ENCODE peak calls at places on chromosomes 7 and 10, in seven cellular contexts. One of them, this sample, is unnamed.

GRCh38 chr10:33335550-33335799 is 1.0 kb upstream of the NRP1 start:
- DNase-seq in IMR-90: no peak
- DNase-seq in right lobe of liver: no peak
- DNase-seq in hepatocyte: no peak
- DNase-seq in fibroblast of lung: no peak
- DNase-seq in brain microvascular endothelial cell: no peak
- DNase-seq in astrocyte: no peak
- DNase-seq in this sample: no peak

GRCh38 chr7:38781991-38782390 is 127.0 kb downstream of the VPS41 start:
- DNase-seq in right lobe of liver: no peak
- DNase-seq in astrocyte: no peak
- DNase-seq in IMR-90: no peak
- DNase-seq in hepatocyte: no peak
- DNase-seq in brain microvascular endothelial cell: no peak
- DNase-seq in fibroblast of lung: no peak
- DNase-seq in this sample: no peak

GRCh38 chr7:32536585-32536984 is 41.3 kb downstream of the AVL9 start:
- DNase-seq in fibroblast of lung: peak; percentile 74
- DNase-seq in right lobe of liver: no peak
- DNase-seq in brain microvascular endothelial cell: peak; percentile 49
- DNase-seq in astrocyte: peak; percentile 78
- DNase-seq in IMR-90: peak; percentile 82
- DNase-seq in hepatocyte: no peak
- DNase-seq in this sample: no peak

GRCh38 chr10:111598433-111599059 is 521.7 kb downstream of the ADRA2A start:
- DNase-seq in hepatocyte: peak; percentile 88
- DNase-seq in right lobe of liver: peak; percentile 66
- DNase-seq in astrocyte: peak; percentile 17
- DNase-seq in fibroblast of lung: peak; percentile 33
- DNase-seq in brain microvascular endothelial cell: peak; percentile 60
- DNase-seq in IMR-90: peak; percentile 31
- DNase-seq in this sample: no peak

GRCh38 chr7:23347682-23348180 is 48.6 kb downstream of the MALSU1 start:
- DNase-seq in right lobe of liver: no peak
- DNase-seq in brain microvascular endothelial cell: peak; percentile 74
- DNase-seq in IMR-90: peak; percentile 91
- DNase-seq in hepatocyte: no peak
- DNase-seq in fibroblast of lung: peak; percentile 89
- DNase-seq in astrocyte: peak; percentile 85
- DNase-seq in this sample: no peak

GRCh38 chr10:34079702-34080484 is 735.2 kb downstream of the PARD3 start:
- DNase-seq in fibroblast of lung: no peak
- DNase-seq in IMR-90: no peak
- DNase-seq in hepatocyte: no peak
- DNase-seq in brain microvascular endothelial cell: no peak
- DNase-seq in right lobe of liver: no peak
- DNase-seq in astrocyte: no peak
- DNase-seq in this sample: no peak

GRCh38 chr7:29955799-29956476 is 33.7 kb downstream of the SCRN1 start:
- DNase-seq in right lobe of liver: no peak
- DNase-seq in brain microvascular endothelial cell: no peak
- DNase-seq in astrocyte: no peak
- DNase-seq in hepatocyte: no peak
- DNase-seq in fibroblast of lung: no peak
- DNase-seq in IMR-90: no peak
- DNase-seq in this sample: no peak

GRCh38 chr10:128063736-128064614 is 62.2 kb downstream of the MKI67 start:
- DNase-seq in right lobe of liver: peak; percentile 52
- DNase-seq in brain microvascular endothelial cell: no peak
- DNase-seq in fibroblast of lung: no peak
- DNase-seq in hepatocyte: no peak
- DNase-seq in astrocyte: no peak
- DNase-seq in IMR-90: no peak
- DNase-seq in this sample: peak; percentile 60

GRCh38 chr10:114304017-114304565 is 65.0 kb downstream of the VWA2 start:
- DNase-seq in hepatocyte: peak; percentile 90
- DNase-seq in fibroblast of lung: peak; percentile 91
- DNase-seq in IMR-90: peak; percentile 88
- DNase-seq in brain microvascular endothelial cell: peak; percentile 94
- DNase-seq in right lobe of liver: peak; percentile 79
- DNase-seq in astrocyte: peak; percentile 94
- DNase-seq in this sample: peak; percentile 85

GRCh38 chr10:124595143-124595883 is 133.7 kb downstream of the LHPP start:
- DNase-seq in astrocyte: no peak
- DNase-seq in brain microvascular endothelial cell: no peak
- DNase-seq in fibroblast of lung: no peak
- DNase-seq in IMR-90: no peak
- DNase-seq in right lobe of liver: no peak
- DNase-seq in hepatocyte: no peak
- DNase-seq in this sample: peak; percentile 65

GRCh38 chr10:100969175-100970075 is at the start of gene SEMA4G:
- DNase-seq in brain microvascular endothelial cell: peak; percentile 16
- DNase-seq in right lobe of liver: peak; percentile 67
- DNase-seq in fibroblast of lung: peak; percentile 24
- DNase-seq in astrocyte: no peak
- DNase-seq in IMR-90: peak; percentile 12
- DNase-seq in hepatocyte: peak; percentile 74
- DNase-seq in this sample: peak; percentile 84

GRCh38 chr10:27747096-27747451 is 1.5 kb upstream of the MKX start:
- DNase-seq in IMR-90: peak; percentile 5
- DNase-seq in fibroblast of lung: peak; percentile 22
- DNase-seq in right lobe of liver: no peak
- DNase-seq in hepatocyte: no peak
- DNase-seq in astrocyte: no peak
- DNase-seq in brain microvascular endothelial cell: no peak
- DNase-seq in this sample: no peak

GRCh38 chr10:86753638-86754434 is 2.6 kb upstream of the BMPR1A start:
- DNase-seq in IMR-90: no peak
- DNase-seq in right lobe of liver: no peak
- DNase-seq in fibroblast of lung: no peak
- DNase-seq in astrocyte: no peak
- DNase-seq in hepatocyte: peak; percentile 22
- DNase-seq in brain microvascular endothelial cell: no peak
- DNase-seq in this sample: no peak

GRCh38 chr7:728602-729001 is 1.5 kb upstream of the PRKAR1B start:
- DNase-seq in hepatocyte: no peak
- DNase-seq in fibroblast of lung: no peak
- DNase-seq in right lobe of liver: no peak
- DNase-seq in astrocyte: no peak
- DNase-seq in brain microvascular endothelial cell: no peak
- DNase-seq in IMR-90: no peak
- DNase-seq in this sample: no peak

GRCh38 chr7:12866237-12866636 is 178.8 kb downstream of the ARL4A start:
- DNase-seq in brain microvascular endothelial cell: no peak
- DNase-seq in fibroblast of lung: no peak
- DNase-seq in IMR-90: no peak
- DNase-seq in astrocyte: no peak
- DNase-seq in right lobe of liver: no peak
- DNase-seq in hepatocyte: no peak
- DNase-seq in this sample: no peak

GRCh38 chr10:21315321-21316220 is 209.9 kb downstream of the SKIDA1 start:
- DNase-seq in hepatocyte: peak; percentile 68
- DNase-seq in astrocyte: peak; percentile 90
- DNase-seq in fibroblast of lung: peak; percentile 92
- DNase-seq in IMR-90: peak; percentile 86
- DNase-seq in right lobe of liver: peak; percentile 60
- DNase-seq in brain microvascular endothelial cell: peak; percentile 91
- DNase-seq in this sample: peak; percentile 92

GRCh38 chr7:100158229-100159098 is at the start of gene TRAPPC14:
- DNase-seq in hepatocyte: peak; percentile 95
- DNase-seq in astrocyte: peak; percentile 66
- DNase-seq in IMR-90: peak; percentile 70
- DNase-seq in fibroblast of lung: peak; percentile 71
- DNase-seq in brain microvascular endothelial cell: peak; percentile 81
- DNase-seq in right lobe of liver: peak; percentile 93
- DNase-seq in this sample: peak; percentile 97

GRCh38 chr7:12943781-12944180 is 256.3 kb downstream of the ARL4A start:
- DNase-seq in fibroblast of lung: no peak
- DNase-seq in brain microvascular endothelial cell: no peak
- DNase-seq in right lobe of liver: no peak
- DNase-seq in IMR-90: no peak
- DNase-seq in astrocyte: no peak
- DNase-seq in hepatocyte: no peak
- DNase-seq in this sample: no peak

GRCh38 chr7:1341995-1342645 is 109.4 kb downstream of the UNCX start:
- DNase-seq in astrocyte: no peak
- DNase-seq in fibroblast of lung: no peak
- DNase-seq in hepatocyte: no peak
- DNase-seq in right lobe of liver: no peak
- DNase-seq in brain microvascular endothelial cell: no peak
- DNase-seq in IMR-90: no peak
- DNase-seq in this sample: peak; percentile 61

GRCh38 chr10:103111031-103111917 is 81.8 kb downstream of the NT5C2 start:
- DNase-seq in hepatocyte: no peak
- DNase-seq in astrocyte: peak; percentile 31
- DNase-seq in IMR-90: peak; percentile 44
- DNase-seq in fibroblast of lung: peak; percentile 40
- DNase-seq in brain microvascular endothelial cell: no peak
- DNase-seq in right lobe of liver: no peak
- DNase-seq in this sample: no peak

GRCh38 chr10:63651864-63652263 is 130.7 kb downstream of the REEP3 start:
- DNase-seq in brain microvascular endothelial cell: no peak
- DNase-seq in IMR-90: no peak
- DNase-seq in hepatocyte: no peak
- DNase-seq in fibroblast of lung: no peak
- DNase-seq in right lobe of liver: no peak
- DNase-seq in astrocyte: no peak
- DNase-seq in this sample: no peak

GRCh38 chr10:66349726-66350125 is 576.1 kb upstream of the LRRTM3 start:
- DNase-seq in right lobe of liver: no peak
- DNase-seq in astrocyte: peak; percentile 11
- DNase-seq in brain microvascular endothelial cell: peak; percentile 67
- DNase-seq in hepatocyte: no peak
- DNase-seq in IMR-90: no peak
- DNase-seq in fibroblast of lung: peak; percentile 8
- DNase-seq in this sample: no peak

GRCh38 chr10:51800121-51800520 is 100.7 kb upstream of the CSTF2T start:
- DNase-seq in hepatocyte: no peak
- DNase-seq in astrocyte: no peak
- DNase-seq in IMR-90: no peak
- DNase-seq in brain microvascular endothelial cell: no peak
- DNase-seq in fibroblast of lung: no peak
- DNase-seq in right lobe of liver: no peak
- DNase-seq in this sample: no peak

DNA sequence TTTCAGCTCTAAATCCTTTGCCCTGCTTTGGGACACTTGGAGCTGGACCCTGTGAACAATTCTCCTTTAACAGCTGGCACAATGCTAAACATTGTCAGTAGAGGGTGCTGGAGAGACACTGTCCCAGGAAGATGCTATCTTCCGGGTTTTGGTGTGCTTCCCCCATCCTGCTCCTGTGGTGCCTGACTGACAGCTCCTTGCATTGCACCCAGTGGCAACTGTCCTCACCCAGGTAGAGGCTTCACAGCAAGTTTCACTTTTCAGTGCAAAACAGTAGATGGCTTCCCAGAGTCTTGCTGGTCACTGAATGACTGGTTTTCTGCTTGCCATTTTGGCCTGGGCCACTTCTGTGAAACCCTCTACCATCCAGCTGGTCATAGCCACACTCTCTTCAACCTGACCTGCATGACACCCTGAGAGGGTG is 77.3 kb downstream of the CDC14C start:
- DNase-seq in hepatocyte: peak; percentile 64
- DNase-seq in fibroblast of lung: no peak
- DNase-seq in brain microvascular endothelial cell: no peak
- DNase-seq in astrocyte: no peak
- DNase-seq in IMR-90: no peak
- DNase-seq in right lobe of liver: no peak
- DNase-seq in this sample: no peak
- TF ChIP-seq CTCF in hepatocyte: peak; percentile 59
- TF ChIP-seq CTCF in fibroblast of lung: peak; percentile 17
- TF ChIP-seq CTCF in brain microvascular endothelial cell: peak; percentile 29
- TF ChIP-seq CTCF in astrocyte: peak; percentile 17
- TF ChIP-seq CTCF in IMR-90: peak; percentile 11
- TF ChIP-seq CTCF in right lobe of liver: peak; percentile 6
- TF ChIP-seq CTCF in this sample: peak; percentile 46

DNA sequence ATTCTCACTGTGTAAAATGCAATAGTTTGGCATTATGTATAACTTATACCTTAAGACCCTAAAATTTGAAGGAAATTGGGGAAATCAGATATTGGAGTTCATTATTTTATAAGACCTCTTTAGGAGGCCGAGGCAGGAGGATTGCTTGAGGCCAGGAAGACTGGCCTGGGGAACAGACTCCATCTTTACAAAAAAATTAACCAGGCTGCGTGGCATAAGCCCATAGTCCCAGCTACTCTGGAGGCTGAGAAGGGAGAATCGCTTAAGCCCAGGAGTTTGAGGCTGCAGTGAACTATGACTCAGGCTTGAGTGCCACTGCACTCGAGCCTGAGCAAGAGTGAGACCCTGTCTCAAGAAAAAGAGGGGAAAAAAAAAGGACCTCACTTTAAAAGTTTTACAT is 14.0 kb upstream of the PBLD start:
- DNase-seq in brain microvascular endothelial cell: no peak
- DNase-seq in right lobe of liver: no peak
- DNase-seq in fibroblast of lung: no peak
- DNase-seq in IMR-90: no peak
- DNase-seq in hepatocyte: no peak
- DNase-seq in astrocyte: no peak
- DNase-seq in this sample: no peak
- H3K36me3 ChIP-seq in brain microvascular endothelial cell: peaks cover 40% of the 10 kb centered on the region
- H3K36me3 ChIP-seq in right lobe of liver: peaks cover 33% of the 10 kb centered on the region
- H3K36me3 ChIP-seq in fibroblast of lung: peaks cover 10% of the 10 kb centered on the region
- H3K36me3 ChIP-seq in IMR-90: peaks cover 26% of the 10 kb centered on the region
- H3K36me3 ChIP-seq in hepatocyte: no peaks in the 10 kb centered on the region
- H3K36me3 ChIP-seq in astrocyte: peaks cover 32% of the 10 kb centered on the region
- H3K36me3 ChIP-seq in this sample: peaks cover 26% of the 10 kb centered on the region

DNA sequence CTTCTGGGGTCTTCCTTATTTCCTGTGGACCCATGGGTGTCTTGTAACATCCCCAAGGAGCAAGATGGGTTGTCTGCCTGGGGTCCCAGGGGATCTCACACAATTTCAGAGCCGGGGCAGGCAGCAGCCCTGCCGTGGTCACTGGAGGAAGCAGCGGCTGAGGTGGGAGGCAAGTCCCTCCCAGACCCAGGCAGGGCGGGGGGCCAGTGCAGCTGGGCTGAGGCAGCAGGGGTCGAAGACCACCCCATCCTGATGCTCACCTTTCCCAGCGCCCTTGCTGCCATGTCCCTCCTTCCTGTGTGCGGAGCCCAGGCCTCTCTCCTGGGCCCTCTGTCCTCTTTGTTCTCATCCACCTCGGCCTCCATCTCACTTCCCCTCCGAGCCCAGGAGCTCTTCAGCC is 583.0 kb upstream of the COBL start:
- DNase-seq in hepatocyte: no peak
- DNase-seq in fibroblast of lung: no peak
- DNase-seq in IMR-90: no peak
- DNase-seq in astrocyte: no peak
- DNase-seq in right lobe of liver: no peak
- DNase-seq in brain microvascular endothelial cell: no peak
- DNase-seq in this sample: no peak
- TF ChIP-seq CTCF in hepatocyte: no peak
- TF ChIP-seq CTCF in fibroblast of lung: no peak
- TF ChIP-seq CTCF in IMR-90: no peak
- TF ChIP-seq CTCF in astrocyte: no peak
- TF ChIP-seq CTCF in right lobe of liver: no peak
- TF ChIP-seq CTCF in brain microvascular endothelial cell: no peak
- TF ChIP-seq CTCF in this sample: no peak

GRCh38 chr7:74059037-74059436 is 24.6 kb upstream of the LIMK1 start:
- DNase-seq in right lobe of liver: no peak
- DNase-seq in astrocyte: no peak
- DNase-seq in brain microvascular endothelial cell: no peak
- DNase-seq in IMR-90: no peak
- DNase-seq in hepatocyte: no peak
- DNase-seq in fibroblast of lung: no peak
- DNase-seq in this sample: no peak
- H3K36me3 ChIP-seq in right lobe of liver: no peaks in the 10 kb centered on the region
- H3K36me3 ChIP-seq in astrocyte: no peaks in the 10 kb centered on the region
- H3K36me3 ChIP-seq in brain microvascular endothelial cell: no peaks in the 10 kb centered on the region
- H3K36me3 ChIP-seq in IMR-90: no peaks in the 10 kb centered on the region
- H3K36me3 ChIP-seq in hepatocyte: no peaks in the 10 kb centered on the region
- H3K36me3 ChIP-seq in fibroblast of lung: no peaks in the 10 kb centered on the region
- H3K36me3 ChIP-seq in this sample: no peaks in the 10 kb centered on the region

GRCh38 chr10:16856092-16856491 is 38.9 kb upstream of the RSU1 start:
- DNase-seq in brain microvascular endothelial cell: no peak
- DNase-seq in IMR-90: no peak
- DNase-seq in fibroblast of lung: no peak
- DNase-seq in astrocyte: peak; percentile 33
- DNase-seq in right lobe of liver: no peak
- DNase-seq in hepatocyte: no peak
- DNase-seq in this sample: no peak
- TF ChIP-seq CTCF in brain microvascular endothelial cell: no peak
- TF ChIP-seq CTCF in IMR-90: no peak
- TF ChIP-seq CTCF in fibroblast of lung: no peak
- TF ChIP-seq CTCF in astrocyte: no peak
- TF ChIP-seq CTCF in right lobe of liver: no peak
- TF ChIP-seq CTCF in hepatocyte: no peak
- TF ChIP-seq CTCF in this sample: no peak

This sample was measured in kidney.